ENCODE peak calls at places on chromosomes 16 and 17, in four cellular contexts. X is osteoblast, K is neural progenitor cell, H is RWPE1. S is an unnamed sample.

GRCh38 chr17:57534863-57535651 is 210.0 kb downstream of the CCDC182 start:
- DNase-seq in X (peak), K (no peak), H (no peak), S (no peak)

GRCh38 chr16:67177743-67178699 is 5.7 kb downstream of the MATCAP1 start:
- DNase-seq in X (peak), K (peak), H (peak), S (no peak)

GRCh38 chr16:58418601-58419000 is 26.3 kb downstream of the GINS3 start:
- DNase-seq in X (peak), K (no peak), H (no peak), S (no peak)

GRCh38 chr17:65198653-65199382 is 61.6 kb downstream of the RGS9 start:
- DNase-seq in X (peak), K (peak), H (peak), S (no peak)

GRCh38 chr16:88482630-88483391 is 29.7 kb downstream of the ZFPM1 start:
- DNase-seq in X (no peak), K (peak), H (no peak), S (no peak)

GRCh38 chr17:81710514-81711308 is 1.4 kb upstream of the SLC25A10 start:
- DNase-seq in X (peak), K (peak), H (no peak), S (no peak)

GRCh38 chr16:67770371-67770991 is 35.9 kb downstream of the RANBP10 start:
- DNase-seq in X (no peak), K (no peak), H (no peak), S (no peak)

GRCh38 chr16:75624921-75625334 is 1.8 kb upstream of the ADAT1 start:
- DNase-seq in X (no peak), K (no peak), H (peak), S (no peak)

GRCh38 chr17:57601328-57601727 is 143.8 kb downstream of the CCDC182 start:
- DNase-seq in X (no peak), K (no peak), H (no peak), S (no peak)

GRCh38 chr17:63475491-63476412 is 1.1 kb upstream of the ACE start:
- DNase-seq in X (peak), K (no peak), H (no peak), S (peak)

GRCh38 chr16:57756424-57757325 is 21.1 kb downstream of the KATNB1 start:
- DNase-seq in X (peak), K (no peak), H (no peak), S (no peak)

GRCh38 chr16:31114468-31114867 is 3.0 kb upstream of the KAT8 start:
- DNase-seq in X (peak), K (no peak), H (no peak), S (no peak)

GRCh38 chr16:70703041-70703834 is 17.4 kb upstream of the MTSS2 start:
- DNase-seq in X (peak), K (peak), H (no peak), S (no peak)

GRCh38 chr16:56637814-56638750 is at the start of gene MT1A:
- DNase-seq in X (peak), K (peak), H (no peak), S (no peak)

GRCh38 chr16:2899564-2900072 is 12.1 kb upstream of the FLYWCH1 start:
- DNase-seq in X (no peak), K (no peak), H (no peak), S (no peak)

GRCh38 chr17:8563981-8564602 is 66.4 kb downstream of the MYH10 start:
- DNase-seq in X (no peak), K (no peak), H (no peak), S (no peak)

GRCh38 chr17:42642377-42642776 is 16.7 kb upstream of the TUBG2 start:
- DNase-seq in X (peak), K (peak), H (no peak), S (no peak)

GRCh38 chr16:85798283-85798776 is 1.0 kb downstream of the EMC8 start:
- DNase-seq in X (peak), K (peak), H (peak), S (no peak)
- H3K27ac ChIP-seq in X (peak), K (no peak), H (peak), S (no peak)

GRCh38 chr17:17726721-17727060 is 45.4 kb downstream of the RAI1 start:
- DNase-seq in X (peak), K (no peak), H (no peak), S (no peak)
- H3K27ac ChIP-seq in X (no peak), K (no peak), H (no peak), S (peak)

GRCh38 chr17:49670641-49671040 is 7.3 kb downstream of the SPOP start:
- DNase-seq in X (no peak), K (no peak), H (no peak), S (no peak)
- H3K27ac ChIP-seq in X (no peak), K (no peak), H (no peak), S (no peak)

DNA sequence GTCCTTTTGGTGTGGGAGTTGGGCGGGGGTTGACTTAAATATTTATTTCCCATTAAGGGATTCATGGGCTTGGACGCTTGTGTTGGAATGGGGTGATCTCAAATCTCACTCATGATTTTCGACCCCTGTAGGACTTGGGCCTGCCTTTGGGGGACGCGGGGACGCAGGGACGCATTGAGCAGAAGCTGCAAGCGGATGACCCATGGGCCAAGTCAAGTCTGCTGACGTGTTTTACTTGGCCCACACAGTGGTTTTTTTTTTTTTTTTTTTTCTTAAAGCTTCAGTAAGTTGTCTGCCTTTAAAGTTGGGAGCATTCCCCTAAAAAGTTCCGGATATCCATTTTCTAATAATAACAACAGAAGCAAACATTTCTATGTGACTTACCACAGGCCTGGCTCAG is 29.0 kb downstream of the CMIP start:
- DNase-seq in X (no peak), K (no peak), H (no peak), S (no peak)
- H3K27ac ChIP-seq in X (peak), K (no peak), H (no peak), S (no peak)